ENCODE peak calls at places on chromosome 12, in five cellular contexts. One of them, this sample, is unnamed.

GRCh38 chr12:115261691-115262398 is 577.9 kb upstream of the TBX3 start:
- DNase-seq in BE2C: no peak
- DNase-seq in bronchial epithelial cell: no peak
- DNase-seq in HepG2: peak; percentile 80
- DNase-seq in GM06990: no peak
- DNase-seq in this sample: no peak

GRCh38 chr12:109728921-109729836 is 15.6 kb downstream of the FAM222A start:
- DNase-seq in GM06990: no peak
- DNase-seq in BE2C: peak; percentile 16
- DNase-seq in bronchial epithelial cell: peak; percentile 15
- DNase-seq in HepG2: no peak
- DNase-seq in this sample: no peak

GRCh38 chr12:77642246-77642645 is 188.4 kb upstream of the NAV3 start:
- DNase-seq in bronchial epithelial cell: no peak
- DNase-seq in BE2C: no peak
- DNase-seq in GM06990: no peak
- DNase-seq in HepG2: no peak
- DNase-seq in this sample: no peak

GRCh38 chr12:53286448-53286847 is 8.9 kb upstream of the PFDN5 start:
- DNase-seq in GM06990: no peak
- DNase-seq in bronchial epithelial cell: no peak
- DNase-seq in HepG2: no peak
- DNase-seq in BE2C: no peak
- DNase-seq in this sample: no peak

GRCh38 chr12:109387425-109388166 is 39.9 kb downstream of the MYO1H start:
- DNase-seq in BE2C: peak; percentile 46
- DNase-seq in HepG2: peak; percentile 73
- DNase-seq in bronchial epithelial cell: peak; percentile 13
- DNase-seq in GM06990: no peak
- DNase-seq in this sample: peak; percentile 32

GRCh38 chr12:8907513-8907912 is 6.8 kb upstream of the PHC1 start:
- DNase-seq in bronchial epithelial cell: no peak
- DNase-seq in GM06990: no peak
- DNase-seq in BE2C: no peak
- DNase-seq in HepG2: no peak
- DNase-seq in this sample: no peak

GRCh38 chr12:2804390-2805145 is 7.9 kb upstream of the ITFG2 start:
- DNase-seq in HepG2: no peak
- DNase-seq in GM06990: no peak
- DNase-seq in bronchial epithelial cell: no peak
- DNase-seq in BE2C: peak; percentile 78
- DNase-seq in this sample: no peak

GRCh38 chr12:34108967-34109366 is 86.7 kb downstream of the ALG10 start:
- DNase-seq in GM06990: no peak
- DNase-seq in HepG2: no peak
- DNase-seq in bronchial epithelial cell: no peak
- DNase-seq in BE2C: no peak
- DNase-seq in this sample: no peak

GRCh38 chr12:5083955-5084849 is 40.5 kb downstream of the KCNA5 start:
- DNase-seq in BE2C: peak; percentile 24
- DNase-seq in HepG2: peak; percentile 24
- DNase-seq in bronchial epithelial cell: peak; percentile 56
- DNase-seq in GM06990: peak; percentile 14
- DNase-seq in this sample: peak; percentile 71

GRCh38 chr12:117674313-117674712 is 294.5 kb downstream of the KSR2 start:
- DNase-seq in GM06990: no peak
- DNase-seq in BE2C: no peak
- DNase-seq in HepG2: no peak
- DNase-seq in bronchial epithelial cell: no peak
- DNase-seq in this sample: no peak

GRCh38 chr12:124456652-124457152 is 110.7 kb downstream of the NCOR2 start:
- DNase-seq in GM06990: peak; percentile 81
- DNase-seq in bronchial epithelial cell: no peak
- DNase-seq in HepG2: no peak
- DNase-seq in BE2C: no peak
- DNase-seq in this sample: peak; percentile 82

GRCh38 chr12:48901278-48901677 is 24.0 kb downstream of the FKBP11 start:
- DNase-seq in BE2C: no peak
- DNase-seq in HepG2: no peak
- DNase-seq in GM06990: no peak
- DNase-seq in bronchial epithelial cell: peak; percentile 52
- DNase-seq in this sample: peak; percentile 67

GRCh38 chr12:111444314-111444705 is 38.6 kb downstream of the SH2B3 start:
- DNase-seq in bronchial epithelial cell: no peak
- DNase-seq in BE2C: no peak
- DNase-seq in GM06990: no peak
- DNase-seq in HepG2: no peak
- DNase-seq in this sample: peak; percentile 70

GRCh38 chr12:70719672-70720420 is 82.6 kb upstream of the PTPRB start:
- DNase-seq in BE2C: peak; percentile 67
- DNase-seq in HepG2: peak; percentile 1
- DNase-seq in bronchial epithelial cell: peak; percentile 6
- DNase-seq in GM06990: no peak
- DNase-seq in this sample: no peak

GRCh38 chr12:86777335-86777734 is 521.1 kb upstream of the MGAT4C start:
- DNase-seq in GM06990: no peak
- DNase-seq in bronchial epithelial cell: peak; percentile 14
- DNase-seq in BE2C: no peak
- DNase-seq in HepG2: no peak
- DNase-seq in this sample: no peak

GRCh38 chr12:113980537-113981337 is 14.6 kb upstream of the RBM19 start:
- DNase-seq in HepG2: peak; percentile 47
- DNase-seq in BE2C: peak; percentile 47
- DNase-seq in bronchial epithelial cell: peak; percentile 49
- DNase-seq in GM06990: no peak
- DNase-seq in this sample: peak; percentile 54

GRCh38 chr12:60760965-60761364 is 1165.1 kb downstream of the SLC16A7 start:
- DNase-seq in HepG2: no peak
- DNase-seq in BE2C: no peak
- DNase-seq in bronchial epithelial cell: no peak
- DNase-seq in GM06990: no peak
- DNase-seq in this sample: no peak

GRCh38 chr12:88934163-88934747 is 354.0 kb upstream of the KITLG start:
- DNase-seq in bronchial epithelial cell: peak; percentile 96
- DNase-seq in BE2C: no peak
- DNase-seq in HepG2: no peak
- DNase-seq in GM06990: no peak
- DNase-seq in this sample: no peak

GRCh38 chr12:7797698-7798398 is 8.6 kb downstream of the NANOG start:
- DNase-seq in GM06990: no peak
- DNase-seq in HepG2: no peak
- DNase-seq in bronchial epithelial cell: peak; percentile 15
- DNase-seq in BE2C: no peak
- DNase-seq in this sample: no peak

GRCh38 chr12:69512820-69513219 is 42.6 kb downstream of the FRS2 start:
- DNase-seq in HepG2: no peak
- DNase-seq in bronchial epithelial cell: no peak
- DNase-seq in BE2C: no peak
- DNase-seq in GM06990: no peak
- DNase-seq in this sample: no peak

GRCh38 chr12:68842123-68842522 is 34.1 kb downstream of the MDM2 start:
- DNase-seq in HepG2: no peak
- DNase-seq in GM06990: no peak
- DNase-seq in bronchial epithelial cell: no peak
- DNase-seq in BE2C: no peak
- DNase-seq in this sample: no peak

GRCh38 chr12:22978962-22979361 is 354.0 kb downstream of the ETNK1 start:
- DNase-seq in BE2C: no peak
- DNase-seq in bronchial epithelial cell: peak; percentile 94
- DNase-seq in GM06990: no peak
- DNase-seq in HepG2: no peak
- DNase-seq in this sample: no peak

GRCh38 chr12:56474389-56474788 is 6.0 kb downstream of the SPRYD4 start:
- DNase-seq in GM06990: no peak
- DNase-seq in bronchial epithelial cell: no peak
- DNase-seq in HepG2: no peak
- DNase-seq in BE2C: no peak
- DNase-seq in this sample: no peak

GRCh38 chr12:53481957-53482586 is 17.2 kb downstream of the MAP3K12 start:
- DNase-seq in BE2C: no peak
- DNase-seq in GM06990: no peak
- DNase-seq in HepG2: peak; percentile 49
- DNase-seq in bronchial epithelial cell: no peak
- DNase-seq in this sample: no peak

GRCh38 chr12:3436496-3437060 is 54.4 kb upstream of the PRMT8 start:
- DNase-seq in BE2C: no peak
- DNase-seq in HepG2: no peak
- DNase-seq in bronchial epithelial cell: no peak
- DNase-seq in GM06990: no peak
- DNase-seq in this sample: no peak

GRCh38 chr12:75816892-75817291 is 214.7 kb downstream of the PHLDA1 start:
- DNase-seq in HepG2: no peak
- DNase-seq in BE2C: peak; percentile 26
- DNase-seq in GM06990: no peak
- DNase-seq in bronchial epithelial cell: peak; percentile 86
- DNase-seq in this sample: no peak
- TF ChIP-seq CTCF in HepG2: peak; percentile 5
- TF ChIP-seq CTCF in BE2C: peak; percentile 29
- TF ChIP-seq CTCF in GM06990: no peak
- TF ChIP-seq CTCF in bronchial epithelial cell: no peak
- TF ChIP-seq CTCF in this sample: no peak

DNA sequence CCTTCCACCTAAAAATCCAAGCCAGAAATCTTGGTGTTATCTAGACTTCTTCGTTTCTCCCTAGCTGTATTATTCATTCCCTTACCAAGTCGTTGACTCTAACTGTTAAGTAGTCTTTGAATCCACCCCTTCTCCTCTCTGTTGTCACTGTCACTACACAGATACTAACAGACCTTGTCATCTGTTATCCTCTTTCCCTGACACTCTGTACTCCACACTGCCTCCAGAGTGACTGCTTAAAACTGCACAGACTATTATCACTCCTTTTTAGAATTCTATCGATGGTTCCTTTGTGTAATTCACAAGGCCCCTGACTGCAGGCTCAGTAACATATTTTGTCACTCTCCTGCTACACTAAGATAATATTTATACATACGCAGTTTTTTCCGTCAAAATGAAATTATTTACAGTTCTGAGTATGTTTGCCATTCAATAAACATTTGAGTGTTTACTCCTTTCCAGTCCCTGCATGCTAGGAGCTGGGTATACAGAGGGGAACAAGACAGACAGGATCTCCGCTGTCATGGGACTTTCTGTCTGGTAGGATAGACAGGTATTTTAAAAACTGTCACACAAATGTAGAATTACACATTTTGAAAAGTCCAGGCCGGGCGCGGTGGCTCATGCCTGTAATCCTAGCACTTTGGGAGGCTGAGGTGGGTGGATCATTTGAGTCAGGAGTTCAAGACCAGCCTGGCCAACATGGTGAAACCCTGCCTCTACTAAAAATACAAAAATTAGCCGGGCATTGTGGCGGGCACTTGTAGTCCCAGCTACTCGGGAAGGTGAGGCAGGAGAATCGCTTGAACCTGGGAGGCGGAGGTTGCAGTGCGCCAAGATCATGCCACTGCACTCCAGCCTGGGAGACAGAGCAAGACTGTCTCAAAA is 3.8 kb downstream of the MARS1 start:
- DNase-seq in bronchial epithelial cell: no peak
- DNase-seq in GM06990: no peak
- DNase-seq in BE2C: no peak
- DNase-seq in HepG2: peak; percentile 44
- DNase-seq in this sample: no peak
- TF ChIP-seq CTCF in bronchial epithelial cell: no peak
- TF ChIP-seq CTCF in GM06990: no peak
- TF ChIP-seq CTCF in BE2C: peak; percentile 42
- TF ChIP-seq CTCF in HepG2: no peak
- TF ChIP-seq CTCF in this sample: no peak

DNA sequence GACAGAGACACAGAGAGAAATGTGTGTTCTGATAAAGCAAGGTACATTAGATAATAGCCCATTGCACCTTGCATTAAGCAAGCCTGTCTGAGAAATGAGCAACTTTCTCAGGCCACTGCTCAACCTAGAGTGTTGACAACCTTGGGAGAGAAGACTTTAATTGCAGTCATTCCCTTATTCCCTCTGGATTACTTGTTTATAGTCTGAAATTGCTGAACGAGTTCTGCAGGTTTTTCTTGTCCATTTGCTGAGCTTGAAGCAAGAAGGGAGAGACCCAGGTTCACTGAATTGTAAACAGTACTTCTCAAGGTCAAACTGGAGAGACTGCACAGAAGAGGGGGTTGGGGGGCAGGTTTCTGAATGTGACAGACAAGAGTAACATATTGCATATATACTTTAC is 159.4 kb upstream of the PLEKHG7 start:
- DNase-seq in bronchial epithelial cell: peak; percentile 76
- DNase-seq in BE2C: no peak
- DNase-seq in GM06990: no peak
- DNase-seq in HepG2: peak; percentile 8
- DNase-seq in this sample: no peak
- TF ChIP-seq CTCF in bronchial epithelial cell: no peak
- TF ChIP-seq CTCF in BE2C: no peak
- TF ChIP-seq CTCF in GM06990: no peak
- TF ChIP-seq CTCF in HepG2: no peak
- TF ChIP-seq CTCF in this sample: no peak

GRCh38 chr12:95129115-95129514 is 55.7 kb upstream of the NR2C1 start:
- DNase-seq in bronchial epithelial cell: no peak
- DNase-seq in HepG2: no peak
- DNase-seq in BE2C: no peak
- DNase-seq in GM06990: no peak
- DNase-seq in this sample: no peak

GRCh38 chr12:95134085-95134484 is 60.7 kb upstream of the NR2C1 start:
- DNase-seq in GM06990: no peak
- DNase-seq in bronchial epithelial cell: no peak
- DNase-seq in BE2C: no peak
- DNase-seq in HepG2: no peak
- DNase-seq in this sample: no peak

GRCh38 chr12:95126076-95126475 is 52.7 kb upstream of the NR2C1 start:
- DNase-seq in bronchial epithelial cell: no peak
- DNase-seq in BE2C: no peak
- DNase-seq in HepG2: no peak
- DNase-seq in GM06990: no peak
- DNase-seq in this sample: no peak

GRCh38 chr12:95130096-95130495 is 56.7 kb upstream of the NR2C1 start:
- DNase-seq in bronchial epithelial cell: no peak
- DNase-seq in HepG2: no peak
- DNase-seq in BE2C: no peak
- DNase-seq in GM06990: no peak
- DNase-seq in this sample: no peak

DNA sequence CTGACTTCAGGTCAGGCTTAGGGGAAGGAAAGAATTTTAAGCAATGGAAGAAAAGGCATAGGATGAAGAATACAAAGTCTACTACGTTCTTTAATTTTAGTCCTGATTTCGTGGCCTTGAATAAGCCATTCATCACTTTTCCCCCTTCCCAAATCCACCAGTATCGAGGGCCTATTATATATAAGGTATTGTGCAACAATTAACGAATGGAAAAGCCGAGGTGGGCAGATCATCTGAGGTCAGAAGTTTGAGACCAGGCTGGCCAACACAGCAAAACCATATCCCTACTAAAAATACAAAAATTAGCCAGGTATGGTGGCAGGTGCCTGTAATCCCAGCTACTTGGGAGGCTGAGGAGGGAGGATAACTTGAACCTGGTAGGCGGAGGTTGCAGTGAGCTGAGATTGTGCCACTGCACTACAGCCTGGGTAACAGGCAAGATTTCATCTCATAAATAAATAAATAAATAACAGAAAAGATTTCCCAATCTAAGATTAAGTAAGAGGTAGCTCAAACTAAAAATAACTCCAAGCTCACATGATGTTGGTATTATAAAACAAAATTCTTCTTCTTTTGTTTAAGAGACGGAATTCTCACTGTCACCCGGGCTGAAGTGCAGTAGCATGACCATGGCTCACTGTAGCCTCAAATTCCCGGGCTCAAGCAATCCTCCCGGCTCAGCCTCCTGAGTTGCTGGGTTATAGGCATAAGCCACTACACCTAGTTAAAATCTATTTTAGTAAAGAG is 58.3 kb upstream of the NR2C1 start:
- DNase-seq in HepG2: no peak
- DNase-seq in BE2C: no peak
- DNase-seq in bronchial epithelial cell: no peak
- DNase-seq in GM06990: no peak
- DNase-seq in this sample: no peak
- TF ChIP-seq CTCF in HepG2: no peak
- TF ChIP-seq CTCF in BE2C: no peak
- TF ChIP-seq CTCF in bronchial epithelial cell: no peak
- TF ChIP-seq CTCF in GM06990: no peak
- TF ChIP-seq CTCF in this sample: no peak

This sample was measured in GM13976.